ENCODE peak calls at places on chromosomes 6 and 20, in four cellular contexts. One of them, this sample, is unnamed.

GRCh38 chr6:109001554-109001953 is 93.1 kb downstream of the SESN1 start:
- DNase-seq in GM12878: no peak
- DNase-seq in K562: no peak
- DNase-seq in SK-N-SH: peak
- DNase-seq in this sample: no peak

GRCh38 chr6:149488815-149489214 is 4.0 kb upstream of the ZC3H12D start:
- DNase-seq in GM12878: no peak
- DNase-seq in K562: no peak
- DNase-seq in SK-N-SH: no peak
- DNase-seq in this sample: no peak

GRCh38 chr20:5400164-5400762 is 83.5 kb upstream of the PROKR2 start:
- DNase-seq in K562: peak
- DNase-seq in SK-N-SH: no peak
- DNase-seq in GM12878: no peak
- DNase-seq in this sample: peak

GRCh38 chr6:43286995-43287716 is 10.9 kb upstream of the SLC22A7 start:
- DNase-seq in GM12878: no peak
- DNase-seq in SK-N-SH: no peak
- DNase-seq in K562: peak
- DNase-seq in this sample: no peak

GRCh38 chr6:99099243-99099642 is 151.5 kb upstream of the FBXL4 start:
- DNase-seq in K562: no peak
- DNase-seq in SK-N-SH: no peak
- DNase-seq in GM12878: no peak
- DNase-seq in this sample: no peak

GRCh38 chr6:84762941-84763396 is 1.4 kb downstream of the TBX18 start:
- DNase-seq in GM12878: no peak
- DNase-seq in K562: no peak
- DNase-seq in SK-N-SH: peak
- DNase-seq in this sample: no peak

GRCh38 chr6:111121789-111122350 is 34.6 kb downstream of the SLC16A10 start:
- DNase-seq in K562: no peak
- DNase-seq in SK-N-SH: no peak
- DNase-seq in GM12878: no peak
- DNase-seq in this sample: no peak

GRCh38 chr20:11217322-11217989 is 543.7 kb upstream of the JAG1 start:
- DNase-seq in K562: no peak
- DNase-seq in SK-N-SH: no peak
- DNase-seq in GM12878: no peak
- DNase-seq in this sample: peak

GRCh38 chr20:6651016-6651415 is 116.5 kb upstream of the BMP2 start:
- DNase-seq in K562: no peak
- DNase-seq in SK-N-SH: no peak
- DNase-seq in GM12878: no peak
- DNase-seq in this sample: peak

GRCh38 chr6:31826793-31827285 is 699 bp upstream of the HSPA1B start:
- DNase-seq in K562: peak
- DNase-seq in GM12878: no peak
- DNase-seq in SK-N-SH: no peak
- DNase-seq in this sample: no peak

GRCh38 chr6:158031191-158031444 is 49.5 kb downstream of the SYNJ2 start:
- DNase-seq in GM12878: no peak
- DNase-seq in K562: no peak
- DNase-seq in SK-N-SH: no peak
- DNase-seq in this sample: no peak

GRCh38 chr6:40425192-40425919 is 161.8 kb downstream of the LRFN2 start:
- DNase-seq in SK-N-SH: peak
- DNase-seq in GM12878: no peak
- DNase-seq in K562: no peak
- DNase-seq in this sample: no peak

GRCh38 chr6:34587325-34587724 is 31.2 kb upstream of the SPDEF start:
- DNase-seq in GM12878: no peak
- DNase-seq in SK-N-SH: no peak
- DNase-seq in K562: no peak
- DNase-seq in this sample: no peak

GRCh38 chr6:33384581-33385020 is 7.0 kb upstream of the KIFC1 start:
- DNase-seq in GM12878: no peak
- DNase-seq in K562: peak
- DNase-seq in SK-N-SH: no peak
- DNase-seq in this sample: peak

GRCh38 chr20:9024596-9024995 is 44.3 kb upstream of the PLCB4 start:
- DNase-seq in K562: no peak
- DNase-seq in GM12878: no peak
- DNase-seq in SK-N-SH: no peak
- DNase-seq in this sample: no peak

GRCh38 chr6:127690092-127690491 is 113.1 kb downstream of the C6orf58 start:
- DNase-seq in GM12878: no peak
- DNase-seq in K562: no peak
- DNase-seq in SK-N-SH: no peak
- DNase-seq in this sample: peak

GRCh38 chr20:4896119-4896700 is 105.1 kb downstream of the SLC23A2 start:
- DNase-seq in GM12878: no peak
- DNase-seq in K562: no peak
- DNase-seq in SK-N-SH: no peak
- DNase-seq in this sample: no peak

GRCh38 chr20:50113420-50114224 is 672 bp upstream of the UBE2V1 start:
- DNase-seq in SK-N-SH: no peak
- DNase-seq in K562: no peak
- DNase-seq in GM12878: no peak
- DNase-seq in this sample: no peak

GRCh38 chr6:137750284-137750683 is 116.8 kb upstream of the TNFAIP3 start:
- DNase-seq in SK-N-SH: no peak
- DNase-seq in GM12878: no peak
- DNase-seq in K562: no peak
- DNase-seq in this sample: no peak

DNA sequence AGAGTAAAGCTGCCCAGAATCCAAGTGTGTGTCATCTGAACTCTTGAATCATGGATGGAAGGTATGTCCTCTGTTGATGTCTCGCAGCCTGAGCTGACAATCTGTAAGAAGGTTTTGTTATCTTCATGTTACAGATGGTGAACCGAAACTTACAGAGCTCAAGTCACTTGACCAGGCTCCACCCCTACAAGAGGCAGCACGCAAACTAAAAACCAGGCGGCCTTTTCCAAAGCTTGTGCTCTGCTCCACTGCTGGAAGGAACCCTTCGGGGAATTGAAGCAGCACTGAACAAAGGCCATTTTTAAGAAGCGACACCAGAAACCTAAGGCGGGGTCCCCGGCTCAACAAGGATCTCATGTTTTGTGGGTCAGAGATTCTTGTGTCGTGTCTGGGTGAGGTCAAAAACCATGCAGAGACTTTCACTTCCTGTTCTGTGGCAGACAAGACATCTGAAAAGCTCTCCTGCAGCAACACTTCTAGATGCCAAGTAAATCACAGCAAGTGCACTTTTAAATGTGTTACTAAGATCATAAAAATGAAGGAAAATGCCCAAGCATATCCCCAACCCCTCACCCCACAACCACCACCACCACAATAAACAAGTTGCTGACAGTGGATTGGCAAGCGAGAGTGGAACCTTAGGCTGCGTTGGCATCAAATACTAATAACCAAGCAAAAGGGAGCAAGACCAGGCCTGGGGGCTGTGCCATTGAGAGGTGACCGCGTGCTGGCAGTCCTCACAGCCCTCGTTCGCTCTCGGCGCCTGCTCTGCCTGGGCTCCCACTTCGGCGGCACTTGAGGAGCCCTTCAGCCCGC is 27.3 kb downstream of the NQO2 start:
- DNase-seq in SK-N-SH: no peak
- DNase-seq in K562: peak
- DNase-seq in GM12878: peak
- DNase-seq in this sample: peak
- TF ChIP-seq RCOR1 in SK-N-SH: no peak
- TF ChIP-seq RCOR1 in K562: peak
- TF ChIP-seq RCOR1 in GM12878: peak
- TF ChIP-seq RCOR1 in this sample: no peak

GRCh38 chr20:51811040-51811351 is 8.7 kb upstream of the SALL4 start:
- DNase-seq in SK-N-SH: no peak
- DNase-seq in GM12878: no peak
- DNase-seq in K562: no peak
- DNase-seq in this sample: peak
- H3K9ac ChIP-seq in SK-N-SH: no peak
- H3K9ac ChIP-seq in GM12878: no peak
- H3K9ac ChIP-seq in K562: no peak
- H3K9ac ChIP-seq in this sample: no peak

GRCh38 chr6:25112207-25112874 is 166.8 kb upstream of the CARMIL1 start:
- DNase-seq in SK-N-SH: no peak
- DNase-seq in K562: no peak
- DNase-seq in GM12878: no peak
- DNase-seq in this sample: no peak
- TF ChIP-seq RCOR1 in SK-N-SH: no peak
- TF ChIP-seq RCOR1 in K562: no peak
- TF ChIP-seq RCOR1 in GM12878: no peak
- TF ChIP-seq RCOR1 in this sample: no peak

GRCh38 chr6:129206761-129207330 is 323.9 kb downstream of the LAMA2 start:
- DNase-seq in K562: no peak
- DNase-seq in SK-N-SH: no peak
- DNase-seq in GM12878: no peak
- DNase-seq in this sample: no peak

GRCh38 chr6:129210684-129211083 is 327.7 kb downstream of the LAMA2 start:
- DNase-seq in SK-N-SH: no peak
- DNase-seq in K562: no peak
- DNase-seq in GM12878: no peak
- DNase-seq in this sample: no peak

GRCh38 chr6:129209355-129209754 is 326.4 kb downstream of the LAMA2 start:
- DNase-seq in SK-N-SH: no peak
- DNase-seq in K562: no peak
- DNase-seq in GM12878: no peak
- DNase-seq in this sample: peak

GRCh38 chr6:129208415-129209034 is 325.6 kb downstream of the LAMA2 start:
- DNase-seq in SK-N-SH: no peak
- DNase-seq in GM12878: no peak
- DNase-seq in K562: no peak
- DNase-seq in this sample: no peak

GRCh38 chr6:129207832-129208231 is 324.9 kb downstream of the LAMA2 start:
- DNase-seq in GM12878: no peak
- DNase-seq in SK-N-SH: no peak
- DNase-seq in K562: no peak
- DNase-seq in this sample: no peak
- H3K9ac ChIP-seq in GM12878: no peak
- H3K9ac ChIP-seq in SK-N-SH: no peak
- H3K9ac ChIP-seq in K562: no peak
- H3K9ac ChIP-seq in this sample: no peak

GRCh38 chr6:142851601-142852000 is 93.4 kb downstream of the HIVEP2 start:
- DNase-seq in SK-N-SH: no peak
- DNase-seq in GM12878: peak
- DNase-seq in K562: no peak
- DNase-seq in this sample: peak
- TF ChIP-seq RCOR1 in SK-N-SH: no peak
- TF ChIP-seq RCOR1 in GM12878: no peak
- TF ChIP-seq RCOR1 in K562: no peak
- TF ChIP-seq RCOR1 in this sample: no peak

DNA sequence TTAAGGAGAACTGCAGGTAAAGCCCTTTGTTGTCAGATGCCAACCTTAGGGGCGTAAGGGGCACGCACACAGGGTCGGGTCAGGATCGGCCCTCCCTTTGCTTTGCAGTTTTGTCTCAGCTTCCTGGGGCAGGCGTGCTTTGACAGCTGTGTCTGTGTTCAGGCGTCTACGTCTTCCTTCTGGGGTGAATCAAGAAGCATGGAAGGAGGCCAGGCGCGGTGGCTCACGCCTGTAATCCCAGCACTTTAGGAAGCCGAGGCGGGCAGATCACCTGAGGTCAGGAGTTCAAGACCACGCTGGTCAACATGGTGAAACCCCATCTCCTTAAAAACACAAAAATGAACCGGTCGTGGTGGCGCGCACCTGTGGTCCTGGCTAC is 1.3 kb downstream of the ZGPAT start:
- DNase-seq in K562: no peak
- DNase-seq in GM12878: no peak
- DNase-seq in SK-N-SH: no peak
- DNase-seq in this sample: no peak
- H3K9ac ChIP-seq in K562: peak
- H3K9ac ChIP-seq in GM12878: no peak
- H3K9ac ChIP-seq in SK-N-SH: peak
- H3K9ac ChIP-seq in this sample: no peak

GRCh38 chr20:57627972-57628650 is 7.9 kb upstream of the ZBP1 start:
- DNase-seq in K562: no peak
- DNase-seq in GM12878: no peak
- DNase-seq in SK-N-SH: no peak
- DNase-seq in this sample: peak
- TF ChIP-seq RCOR1 in K562: no peak
- TF ChIP-seq RCOR1 in GM12878: no peak
- TF ChIP-seq RCOR1 in SK-N-SH: no peak
- TF ChIP-seq RCOR1 in this sample: no peak

This sample was measured in IMR-90.